ENCODE peak calls at places on chromosomes 12 and 14, in five cellular contexts. I is gastrocnemius medialis, Q is thoracic aorta, S is fibroblast of lung, K is cardiac muscle cell. M is an unnamed sample.

GRCh38 chr12:75939016-75939642 is 92.4 kb downstream of the PHLDA1 start:
- DNase-seq in I (no peak), Q (no peak), K (peak; percentile 72), S (no peak), M (no peak)

GRCh38 chr12:123237646-123238329 is 4.6 kb downstream of the MTRFR start:
- DNase-seq in K (peak; percentile 61), Q (peak; percentile 48), I (peak; percentile 33), S (peak; percentile 50), M (peak; percentile 59)

GRCh38 chr14:50734950-50735697 is 67.0 kb upstream of the SAV1 start:
- DNase-seq in S (no peak), I (no peak), K (no peak), Q (no peak), M (no peak)

GRCh38 chr14:60815371-60815770 is 80.8 kb downstream of the MNAT1 start:
- DNase-seq in S (no peak), I (no peak), K (no peak), Q (no peak), M (no peak)

GRCh38 chr12:123389560-123390351 is 5.8 kb downstream of the KMT5A start:
- DNase-seq in I (peak; percentile 82), K (peak; percentile 91), Q (no peak), S (peak; percentile 29), M (peak; percentile 56)

GRCh38 chr14:51836417-51836816 is 24.0 kb upstream of the GNG2 start:
- DNase-seq in K (no peak), Q (no peak), S (no peak), I (no peak), M (no peak)

GRCh38 chr14:82740547-82740946 is 1206.9 kb upstream of the SEL1L start:
- DNase-seq in S (no peak), I (no peak), Q (no peak), K (no peak), M (no peak)

GRCh38 chr12:67786086-67786485 is 137.5 kb downstream of the DYRK2 start:
- DNase-seq in S (no peak), K (no peak), I (no peak), Q (no peak), M (no peak)

DNA sequence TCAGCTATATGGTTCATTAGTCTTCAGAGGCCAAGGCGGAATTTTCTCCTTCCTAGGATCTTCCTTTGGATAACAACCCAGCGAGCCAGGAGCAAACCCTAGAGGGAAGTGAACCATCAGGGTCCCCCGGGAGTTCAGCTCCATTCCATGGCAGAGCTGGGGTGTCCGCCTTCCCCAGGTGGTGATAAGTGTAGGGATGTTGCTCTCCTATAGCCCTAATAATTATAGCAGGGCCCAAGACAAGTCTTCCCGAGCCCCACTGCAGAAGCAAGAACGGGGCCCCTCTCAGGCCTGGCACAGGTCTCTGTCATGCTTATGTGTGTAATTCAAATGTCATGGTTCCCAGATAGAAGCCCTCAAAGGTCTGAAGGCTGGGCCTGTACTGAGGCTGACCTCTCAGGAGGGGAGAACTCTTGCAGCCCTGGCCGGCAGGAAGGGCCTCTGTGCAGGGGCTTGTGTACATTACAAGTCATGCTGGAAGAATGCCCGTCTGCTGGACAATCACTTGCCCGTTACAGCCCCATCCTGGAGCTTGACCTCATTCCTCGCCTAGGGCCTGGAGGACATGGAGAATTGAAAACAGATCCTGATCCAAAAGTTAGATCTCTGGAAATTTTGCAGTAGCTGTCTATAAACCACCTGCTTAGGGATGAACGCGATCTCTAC is 17.3 kb downstream of the LRTM2 start:
- DNase-seq in K (no peak), I (no peak), S (peak; percentile 48), Q (no peak), M (no peak)
- H3K4me1 ChIP-seq in K (no peaks in the 10 kb centered on the region), I (no peaks in the 10 kb centered on the region), S (no peaks in the 10 kb centered on the region), Q (no peaks in the 10 kb centered on the region), M (no peaks in the 10 kb centered on the region)

DNA sequence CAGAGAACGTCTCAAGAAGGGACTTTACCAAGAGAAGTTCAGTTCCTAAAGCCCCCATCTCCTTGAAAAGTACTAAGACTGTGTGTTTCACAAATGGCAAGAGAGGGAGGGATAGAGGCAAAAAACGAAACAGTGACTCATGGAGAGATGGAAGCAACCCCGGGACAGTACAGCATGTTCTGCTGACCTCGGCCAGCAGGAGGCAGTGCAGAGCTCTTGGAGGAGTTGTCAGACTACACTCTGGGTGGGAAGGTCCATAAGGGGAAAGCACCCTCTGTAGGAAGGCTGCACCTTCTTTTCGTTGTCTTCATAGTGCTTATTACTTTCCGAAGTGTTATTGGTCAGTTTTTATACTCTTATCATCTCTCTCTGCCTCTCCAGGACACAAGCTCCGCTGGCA is 525.2 kb upstream of the CCDC196 start:
- DNase-seq in I (no peak), S (peak; percentile 7), Q (no peak), K (peak; percentile 62), M (peak; percentile 15)
- TF ChIP-seq CTCF in I (no peak), S (peak; percentile 44), Q (no peak), K (peak; percentile 92), M (peak; percentile 22)

GRCh38 chr12:108650083-108650482 is 16.4 kb upstream of the SELPLG start:
- DNase-seq in I (no peak), Q (no peak), K (no peak), S (no peak), M (no peak)
- H3K4me1 ChIP-seq in I (no peaks in the 10 kb centered on the region), Q (peaks cover 44% of the 10 kb centered on the region), K (peaks cover 28% of the 10 kb centered on the region), S (peaks cover 30% of the 10 kb centered on the region), M (peaks cover 33% of the 10 kb centered on the region)

DNA sequence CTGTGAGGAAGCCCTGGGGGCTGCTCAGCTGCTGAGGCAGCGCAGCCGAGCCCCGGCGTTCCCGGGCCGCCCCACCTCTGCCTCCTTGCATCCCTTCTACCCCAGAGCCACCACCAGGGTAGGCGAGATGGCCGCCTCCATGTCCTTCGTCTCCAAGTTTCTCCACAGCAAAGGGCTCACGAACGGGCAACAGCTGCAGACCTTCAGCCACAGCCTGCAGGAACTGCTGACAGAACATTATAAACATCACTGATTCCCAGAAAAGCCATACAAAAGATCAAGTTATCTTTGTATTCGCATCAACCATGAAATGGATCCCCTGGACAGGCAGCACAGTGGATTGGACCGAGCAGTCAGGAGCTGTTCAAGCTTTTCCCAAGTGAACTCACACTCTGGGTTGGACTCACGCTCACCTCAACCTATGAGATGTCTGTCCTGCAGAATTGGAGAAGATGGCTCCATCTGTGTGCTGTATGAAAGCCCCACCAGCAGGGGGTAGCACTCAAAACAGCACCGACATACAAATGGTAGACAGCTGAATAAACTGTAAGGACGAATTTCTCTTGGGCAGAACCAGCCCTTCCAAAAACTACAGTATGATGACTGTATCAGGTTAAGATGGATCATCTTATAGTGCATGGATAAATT is 19.4 kb upstream of the A2M start:
- DNase-seq in S (no peak), Q (no peak), I (no peak), K (no peak), M (no peak)
- TF ChIP-seq CTCF in S (peak; percentile 64), Q (no peak), I (no peak), K (no peak), M (no peak)

GRCh38 chr12:53755451-53756290 is 3.9 kb upstream of the CISTR start:
- DNase-seq in S (no peak), K (no peak), Q (no peak), I (no peak), M (no peak)
- H3K4me1 ChIP-seq in S (peaks cover 4% of the 10 kb centered on the region), K (no peaks in the 10 kb centered on the region), Q (peaks cover 16% of the 10 kb centered on the region), I (no peaks in the 10 kb centered on the region), M (peaks cover 22% of the 10 kb centered on the region)

GRCh38 chr12:129145381-129145780 is 292.1 kb downstream of the GLT1D1 start:
- DNase-seq in S (no peak), I (no peak), K (no peak), Q (no peak), M (no peak)
- TF ChIP-seq CTCF in S (no peak), I (no peak), K (no peak), Q (no peak), M (no peak)

GRCh38 chr12:11785722-11786121 is 136.2 kb downstream of the ETV6 start:
- DNase-seq in S (peak; percentile 47), K (peak; percentile 54), I (peak; percentile 68), Q (no peak), M (no peak)

GRCh38 chr12:11782914-11783420 is 133.5 kb downstream of the ETV6 start:
- DNase-seq in Q (no peak), S (no peak), K (no peak), I (no peak), M (no peak)

GRCh38 chr12:11787437-11787836 is 138.0 kb downstream of the ETV6 start:
- DNase-seq in S (no peak), Q (no peak), K (no peak), I (no peak), M (no peak)

GRCh38 chr12:11786638-11787365 is 137.3 kb downstream of the ETV6 start:
- DNase-seq in K (no peak), S (no peak), Q (no peak), I (no peak), M (no peak)

GRCh38 chr12:11787921-11788849 is 138.7 kb downstream of the ETV6 start:
- DNase-seq in S (no peak), Q (no peak), I (no peak), K (no peak), M (no peak)
- H3K4me1 ChIP-seq in S (no peaks in the 10 kb centered on the region), Q (peaks cover 71% of the 10 kb centered on the region), I (peaks cover 42% of the 10 kb centered on the region), K (peaks cover 41% of the 10 kb centered on the region), M (peaks cover 32% of the 10 kb centered on the region)

GRCh38 chr12:55931317-55931779 is 386 bp downstream of the DGKA start:
- DNase-seq in Q (no peak), S (no peak), K (no peak), I (no peak), M (no peak)
- TF ChIP-seq CTCF in Q (no peak), S (no peak), K (no peak), I (no peak), M (no peak)

GRCh38 chr12:117501066-117501465 is 139.6 kb upstream of the NOS1 start:
- DNase-seq in Q (no peak), S (no peak), K (no peak), I (no peak), M (no peak)

GRCh38 chr12:117502633-117503032 is 141.2 kb upstream of the NOS1 start:
- DNase-seq in K (no peak), Q (no peak), S (no peak), I (no peak), M (no peak)

GRCh38 chr12:117502233-117502632 is 140.8 kb upstream of the NOS1 start:
- DNase-seq in I (no peak), S (no peak), K (no peak), Q (no peak), M (no peak)

GRCh38 chr12:117499759-117500485 is 138.5 kb upstream of the NOS1 start:
- DNase-seq in K (no peak), I (no peak), Q (no peak), S (no peak), M (no peak)

GRCh38 chr12:117501470-117501869 is 140.0 kb upstream of the NOS1 start:
- DNase-seq in I (peak; percentile 60), S (no peak), Q (no peak), K (no peak), M (peak; percentile 34)
- H3K4me1 ChIP-seq in I (peaks cover 16% of the 10 kb centered on the region), S (no peaks in the 10 kb centered on the region), Q (peaks cover 19% of the 10 kb centered on the region), K (no peaks in the 10 kb centered on the region), M (peaks cover 12% of the 10 kb centered on the region)

GRCh38 chr12:25266522-25266921 is 15.8 kb upstream of the KRAS start:
- DNase-seq in S (peak; percentile 26), Q (no peak), K (peak; percentile 11), I (no peak), M (no peak)
- TF ChIP-seq CTCF in S (no peak), Q (no peak), K (no peak), I (no peak), M (no peak)